ENCODE peak calls at places on chromosomes 7 and 10, in four cellular contexts. B is HFFc6, F is GM12878, N is lower leg skin. E is an unnamed sample.

GRCh38 chr10:21724695-21725371 is 190.8 kb downstream of the MLLT10 start:
- DNase-seq in B (peak), F (peak), N (peak), E (peak)

GRCh38 chr10:93150990-93151547 is 77.4 kb downstream of the CYP26A1 start:
- DNase-seq in B (no peak), F (no peak), N (no peak), E (no peak)

GRCh38 chr7:151795168-151795754 is 81.7 kb downstream of the PRKAG2 start:
- DNase-seq in B (no peak), F (no peak), N (no peak), E (no peak)

GRCh38 chr7:101586078-101586941 is 42.8 kb downstream of the MYL10 start:
- DNase-seq in B (no peak), F (no peak), N (peak), E (no peak)

GRCh38 chr10:93039721-93040120 is 20.9 kb upstream of the CYP26C1 start:
- DNase-seq in B (peak), F (peak), N (no peak), E (no peak)

GRCh38 chr10:110789604-110790428 is 81.9 kb upstream of the PDCD4 start:
- DNase-seq in B (no peak), F (no peak), N (no peak), E (no peak)

GRCh38 chr7:86908948-86909347 is 150.5 kb downstream of the ELAPOR2 start:
- DNase-seq in B (no peak), F (no peak), N (no peak), E (no peak)

GRCh38 chr7:4037308-4037707 is 644.8 kb upstream of the FOXK1 start:
- DNase-seq in B (no peak), F (no peak), N (no peak), E (no peak)

GRCh38 chr7:92988051-92988450 is 129.7 kb downstream of the SAMD9 start:
- DNase-seq in B (peak), F (no peak), N (no peak), E (peak)

GRCh38 chr7:27442446-27442845 is 199.8 kb downstream of the EVX1 start:
- DNase-seq in B (peak), F (no peak), N (no peak), E (no peak)

GRCh38 chr7:158574308-158575036 is 13.2 kb downstream of the PTPRN2 start:
- DNase-seq in B (no peak), F (no peak), N (no peak), E (no peak)

GRCh38 chr7:158570449-158571170 is 17.0 kb downstream of the PTPRN2 start:
- DNase-seq in B (no peak), F (no peak), N (no peak), E (no peak)

GRCh38 chr7:158569858-158570239 is 17.8 kb downstream of the PTPRN2 start:
- DNase-seq in B (no peak), F (no peak), N (no peak), E (no peak)

GRCh38 chr7:158573310-158573709 is 14.3 kb downstream of the PTPRN2 start:
- DNase-seq in B (no peak), F (no peak), N (no peak), E (no peak)

DNA sequence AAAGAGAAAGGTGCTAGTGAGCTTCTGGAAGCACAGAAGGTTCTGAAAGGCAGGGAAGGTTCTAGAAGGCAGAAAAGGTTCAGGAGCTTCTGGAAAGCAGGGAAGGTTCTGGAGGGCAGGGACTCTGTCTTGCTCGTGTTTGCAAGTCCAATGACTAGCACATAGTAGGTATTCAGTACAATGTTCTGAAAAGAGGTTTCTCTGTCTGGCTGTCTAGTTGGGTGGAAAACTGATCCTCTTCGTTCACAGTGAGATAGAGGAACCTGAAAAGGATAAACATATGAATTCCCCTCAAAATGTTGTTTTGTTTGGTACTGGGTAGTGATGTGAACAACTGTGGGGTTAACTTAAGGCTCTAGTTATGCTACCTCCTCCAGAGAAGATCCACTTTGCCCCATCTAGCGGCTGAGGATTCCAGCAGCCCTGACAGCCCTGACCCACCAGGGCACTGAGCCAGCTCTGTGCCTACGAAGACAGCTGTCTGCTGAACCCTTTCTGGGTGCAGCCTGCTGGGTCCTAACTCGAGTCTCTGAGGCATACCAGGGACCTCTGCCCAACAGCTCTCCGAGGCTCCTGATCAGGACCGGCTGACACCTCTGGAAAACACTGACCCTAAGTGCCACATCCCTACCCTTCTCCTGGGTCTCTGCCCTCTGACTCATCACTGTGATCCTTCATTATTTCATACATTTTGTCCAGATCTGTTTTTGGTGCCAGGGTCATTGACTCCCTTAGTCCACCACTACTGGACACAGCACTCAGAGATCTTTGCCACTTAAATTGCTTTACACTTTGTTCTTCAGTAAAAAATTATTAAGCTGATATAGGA is 15.4 kb downstream of the PTPRN2 start:
- DNase-seq in B (peak), F (no peak), N (no peak), E (no peak)
- TF ChIP-seq CTCF in B (no peak), F (no peak), N (no peak), E (no peak)

GRCh38 chr10:59700709-59701108 is 8.9 kb downstream of the SLC16A9 start:
- DNase-seq in B (no peak), F (no peak), N (no peak), E (no peak)
- TF ChIP-seq CTCF in B (no peak), F (no peak), N (no peak), E (no peak)

DNA sequence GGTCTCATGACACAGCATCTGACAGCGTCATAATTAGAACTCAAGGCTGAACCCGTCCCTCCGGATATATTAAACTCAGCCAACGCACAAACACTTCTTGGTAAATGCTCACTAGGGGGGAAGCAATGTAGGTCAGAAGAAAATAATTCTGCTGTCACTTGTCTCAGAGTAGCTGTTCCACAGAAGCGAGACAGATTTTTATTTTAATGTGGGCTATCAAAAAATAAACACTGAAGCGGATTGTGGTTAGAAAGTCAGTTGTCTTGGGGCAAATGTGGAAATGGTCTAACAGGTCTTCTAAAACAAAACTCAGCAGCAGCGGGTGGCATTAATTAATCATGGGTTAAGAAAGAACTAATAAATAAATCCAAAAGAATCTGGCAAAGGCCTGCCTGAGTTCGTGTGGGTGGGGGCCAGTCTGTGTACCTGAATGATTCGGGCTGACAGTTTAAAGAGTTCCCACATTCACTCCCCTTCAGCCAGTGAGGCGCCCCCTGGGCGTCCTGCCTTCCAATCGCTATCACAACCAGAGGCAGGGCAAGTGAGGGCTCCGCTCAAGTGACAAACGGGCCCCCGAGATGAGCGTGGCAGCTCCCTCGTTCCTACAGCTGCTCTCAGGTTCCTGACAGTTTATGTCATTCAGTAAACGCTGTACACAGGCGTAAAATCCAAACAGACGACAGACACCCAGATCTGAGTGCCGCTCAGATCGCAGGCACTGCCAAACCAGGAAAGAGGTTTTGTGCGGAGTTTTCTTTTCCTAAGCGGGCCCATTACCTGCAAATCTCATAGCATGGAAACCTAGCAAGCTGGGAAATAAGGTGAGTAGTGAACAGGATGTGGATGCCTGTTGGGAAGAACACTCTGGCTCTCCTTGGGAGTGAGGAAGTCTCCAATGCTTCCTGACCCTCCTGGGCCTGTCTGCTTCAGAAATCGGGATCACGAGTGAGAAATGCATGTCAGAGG is 52.9 kb downstream of the NRAP start:
- DNase-seq in B (no peak), F (no peak), N (no peak), E (no peak)
- TF ChIP-seq CTCF in B (no peak), F (no peak), N (no peak), E (no peak)

GRCh38 chr10:122051609-122052385 is 62.8 kb downstream of the TACC2 start:
- DNase-seq in B (peak), F (no peak), N (peak), E (peak)
- TF ChIP-seq CTCF in B (peak), F (no peak), N (no peak), E (peak)

DNA sequence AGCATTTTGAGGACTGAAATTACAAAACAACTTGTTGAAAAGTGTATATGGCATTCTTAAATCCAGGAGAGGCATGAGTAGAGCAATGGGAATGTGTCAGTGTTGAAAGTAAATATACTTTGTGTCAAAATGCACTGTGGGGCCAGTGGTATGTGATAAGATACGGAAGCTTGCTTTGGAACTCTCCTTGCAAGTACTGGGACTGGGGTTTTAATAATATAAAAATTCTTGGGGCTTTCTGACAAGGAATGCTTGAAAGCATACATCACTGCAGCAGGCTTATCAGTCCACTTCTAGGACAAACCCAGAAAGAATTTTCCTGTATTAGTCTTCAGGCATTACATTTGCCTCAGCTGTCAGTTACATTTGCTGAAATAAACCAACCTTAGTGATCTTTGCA is 472.8 kb upstream of the FZD8 start:
- DNase-seq in B (no peak), F (no peak), N (no peak), E (no peak)
- TF ChIP-seq CTCF in B (no peak), F (no peak), N (no peak), E (no peak)

GRCh38 chr7:129367349-129367699 is 66.9 kb upstream of the STRIP2 start:
- DNase-seq in B (no peak), F (no peak), N (no peak), E (no peak)

GRCh38 chr7:129368389-129368986 is 65.7 kb upstream of the STRIP2 start:
- DNase-seq in B (no peak), F (peak), N (no peak), E (no peak)

GRCh38 chr7:129373651-129374428 is 60.4 kb upstream of the STRIP2 start:
- DNase-seq in B (no peak), F (no peak), N (no peak), E (no peak)

GRCh38 chr7:129367700-129368388 is 66.4 kb upstream of the STRIP2 start:
- DNase-seq in B (peak), F (peak), N (peak), E (peak)

GRCh38 chr7:129370812-129371211 is 63.4 kb upstream of the STRIP2 start:
- DNase-seq in B (no peak), F (no peak), N (no peak), E (no peak)
- TF ChIP-seq CTCF in B (no peak), F (peak), N (no peak), E (no peak)

DNA sequence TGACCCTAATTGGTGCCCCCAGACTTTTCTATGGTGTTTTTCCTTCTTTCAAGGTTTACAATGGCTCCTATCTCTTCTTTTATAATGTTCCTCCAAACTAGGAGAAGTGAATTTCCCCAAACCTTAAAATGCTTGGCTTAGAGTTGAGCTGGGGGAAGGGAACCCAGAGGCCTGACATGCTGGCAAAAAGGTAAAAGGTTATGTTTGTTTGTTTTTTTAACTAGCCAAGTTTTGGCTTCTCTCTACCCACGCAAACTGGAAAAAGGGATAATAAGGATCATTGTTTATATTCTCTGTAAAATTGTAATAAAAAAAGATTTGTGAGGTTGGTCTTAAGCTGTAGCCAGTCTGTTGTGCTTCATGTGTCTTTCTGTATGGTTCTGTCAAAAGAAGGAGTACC is 477.0 kb downstream of the IPMK start:
- DNase-seq in B (no peak), F (no peak), N (no peak), E (no peak)
- TF ChIP-seq CTCF in B (no peak), F (no peak), N (no peak), E (no peak)

GRCh38 chr7:29377718-29378117 is 183.1 kb downstream of the CHN2 start:
- DNase-seq in B (no peak), F (no peak), N (no peak), E (no peak)
- TF ChIP-seq CTCF in B (no peak), F (no peak), N (no peak), E (no peak)

GRCh38 chr7:117715784-117716445 is 157.3 kb downstream of the CTTNBP2 start:
- DNase-seq in B (peak), F (no peak), N (no peak), E (peak)
- TF ChIP-seq CTCF in B (peak), F (peak), N (no peak), E (peak)